ENCODE peak calls at places on chromosome X, in eight cellular contexts. One of them, this sample, is unnamed.

GRCh38 chrX:18424482-18425198 is 768 bp upstream of the CDKL5 start:
- DNase-seq in AG08395: no peak
- DNase-seq in Ammon's horn: peak
- DNase-seq in colonic mucosa: peak
- DNase-seq in SHP77: peak
- DNase-seq in stimulated activated CD4-positive, alpha-beta T cell treated with anti-CD3 and anti-CD28 coated beads, Interleukin-12 subunit alpha, Interleukin-12 subunit beta, amount 100 ng/mL, for 24 hours: no peak
- DNase-seq in AG09319: no peak
- DNase-seq in naive B cell: peak
- DNase-seq in this sample: no peak

GRCh38 chrX:14032383-14032782 is 2.7 kb upstream of the GEMIN8 start:
- DNase-seq in Ammon's horn: peak
- DNase-seq in AG08395: peak
- DNase-seq in naive B cell: peak
- DNase-seq in colonic mucosa: peak
- DNase-seq in AG09319: no peak
- DNase-seq in stimulated activated CD4-positive, alpha-beta T cell treated with anti-CD3 and anti-CD28 coated beads, Interleukin-12 subunit alpha, Interleukin-12 subunit beta, amount 100 ng/mL, for 24 hours: peak
- DNase-seq in SHP77: peak
- DNase-seq in this sample: no peak

GRCh38 chrX:57678686-57679428 is 1.2 kb downstream of the NLRP2B start:
- DNase-seq in SHP77: no peak
- DNase-seq in stimulated activated CD4-positive, alpha-beta T cell treated with anti-CD3 and anti-CD28 coated beads, Interleukin-12 subunit alpha, Interleukin-12 subunit beta, amount 100 ng/mL, for 24 hours: no peak
- DNase-seq in naive B cell: no peak
- DNase-seq in AG09319: no peak
- DNase-seq in colonic mucosa: no peak
- DNase-seq in AG08395: no peak
- DNase-seq in Ammon's horn: no peak
- DNase-seq in this sample: no peak

GRCh38 chrX:48695524-48695875 is 1.0 kb upstream of the SUV39H1 start:
- DNase-seq in SHP77: no peak
- DNase-seq in AG09319: no peak
- DNase-seq in AG08395: no peak
- DNase-seq in stimulated activated CD4-positive, alpha-beta T cell treated with anti-CD3 and anti-CD28 coated beads, Interleukin-12 subunit alpha, Interleukin-12 subunit beta, amount 100 ng/mL, for 24 hours: no peak
- DNase-seq in Ammon's horn: no peak
- DNase-seq in colonic mucosa: no peak
- DNase-seq in naive B cell: no peak
- DNase-seq in this sample: no peak

GRCh38 chrX:18664947-18665346 is 7.0 kb downstream of the RS1 start:
- DNase-seq in stimulated activated CD4-positive, alpha-beta T cell treated with anti-CD3 and anti-CD28 coated beads, Interleukin-12 subunit alpha, Interleukin-12 subunit beta, amount 100 ng/mL, for 24 hours: no peak
- DNase-seq in Ammon's horn: no peak
- DNase-seq in naive B cell: no peak
- DNase-seq in AG09319: no peak
- DNase-seq in SHP77: no peak
- DNase-seq in colonic mucosa: no peak
- DNase-seq in AG08395: no peak
- DNase-seq in this sample: no peak

GRCh38 chrX:68754406-68754805 is 74.4 kb upstream of the EFNB1 start:
- DNase-seq in stimulated activated CD4-positive, alpha-beta T cell treated with anti-CD3 and anti-CD28 coated beads, Interleukin-12 subunit alpha, Interleukin-12 subunit beta, amount 100 ng/mL, for 24 hours: no peak
- DNase-seq in naive B cell: no peak
- DNase-seq in AG08395: no peak
- DNase-seq in Ammon's horn: no peak
- DNase-seq in AG09319: no peak
- DNase-seq in colonic mucosa: no peak
- DNase-seq in SHP77: no peak
- DNase-seq in this sample: no peak

GRCh38 chrX:71128166-71128833 is 9.9 kb downstream of the MED12 start:
- DNase-seq in colonic mucosa: no peak
- DNase-seq in SHP77: no peak
- DNase-seq in stimulated activated CD4-positive, alpha-beta T cell treated with anti-CD3 and anti-CD28 coated beads, Interleukin-12 subunit alpha, Interleukin-12 subunit beta, amount 100 ng/mL, for 24 hours: no peak
- DNase-seq in Ammon's horn: no peak
- DNase-seq in AG08395: no peak
- DNase-seq in AG09319: no peak
- DNase-seq in naive B cell: no peak
- DNase-seq in this sample: no peak

GRCh38 chrX:103629295-103630170 is 758 bp downstream of the TCEAL1 start:
- DNase-seq in Ammon's horn: peak
- DNase-seq in colonic mucosa: peak
- DNase-seq in AG08395: peak
- DNase-seq in stimulated activated CD4-positive, alpha-beta T cell treated with anti-CD3 and anti-CD28 coated beads, Interleukin-12 subunit alpha, Interleukin-12 subunit beta, amount 100 ng/mL, for 24 hours: no peak
- DNase-seq in naive B cell: peak
- DNase-seq in SHP77: peak
- DNase-seq in AG09319: peak
- DNase-seq in this sample: no peak

GRCh38 chrX:69285881-69286545 is 120.8 kb upstream of the PJA1 start:
- DNase-seq in colonic mucosa: peak
- DNase-seq in AG08395: peak
- DNase-seq in SHP77: no peak
- DNase-seq in Ammon's horn: peak
- DNase-seq in stimulated activated CD4-positive, alpha-beta T cell treated with anti-CD3 and anti-CD28 coated beads, Interleukin-12 subunit alpha, Interleukin-12 subunit beta, amount 100 ng/mL, for 24 hours: peak
- DNase-seq in AG09319: no peak
- DNase-seq in naive B cell: peak
- DNase-seq in this sample: no peak

GRCh38 chrX:41027388-41027787 is 57.9 kb upstream of the USP9X start:
- DNase-seq in Ammon's horn: no peak
- DNase-seq in colonic mucosa: no peak
- DNase-seq in SHP77: no peak
- DNase-seq in AG08395: peak
- DNase-seq in naive B cell: no peak
- DNase-seq in stimulated activated CD4-positive, alpha-beta T cell treated with anti-CD3 and anti-CD28 coated beads, Interleukin-12 subunit alpha, Interleukin-12 subunit beta, amount 100 ng/mL, for 24 hours: no peak
- DNase-seq in AG09319: peak
- DNase-seq in this sample: peak

GRCh38 chrX:49071877-49072711 is 1.7 kb downstream of the PRAF2 start:
- DNase-seq in SHP77: no peak
- DNase-seq in naive B cell: no peak
- DNase-seq in stimulated activated CD4-positive, alpha-beta T cell treated with anti-CD3 and anti-CD28 coated beads, Interleukin-12 subunit alpha, Interleukin-12 subunit beta, amount 100 ng/mL, for 24 hours: no peak
- DNase-seq in colonic mucosa: peak
- DNase-seq in AG09319: peak
- DNase-seq in Ammon's horn: peak
- DNase-seq in AG08395: peak
- DNase-seq in this sample: peak

GRCh38 chrX:77937291-77937690 is 26.8 kb downstream of the ATP7A start:
- DNase-seq in SHP77: no peak
- DNase-seq in colonic mucosa: no peak
- DNase-seq in Ammon's horn: no peak
- DNase-seq in AG09319: peak
- DNase-seq in stimulated activated CD4-positive, alpha-beta T cell treated with anti-CD3 and anti-CD28 coated beads, Interleukin-12 subunit alpha, Interleukin-12 subunit beta, amount 100 ng/mL, for 24 hours: no peak
- DNase-seq in naive B cell: no peak
- DNase-seq in AG08395: no peak
- DNase-seq in this sample: no peak

GRCh38 chrX:46447384-46447783 is 97.8 kb downstream of the ZNF674 start:
- DNase-seq in colonic mucosa: no peak
- DNase-seq in AG09319: no peak
- DNase-seq in stimulated activated CD4-positive, alpha-beta T cell treated with anti-CD3 and anti-CD28 coated beads, Interleukin-12 subunit alpha, Interleukin-12 subunit beta, amount 100 ng/mL, for 24 hours: no peak
- DNase-seq in AG08395: peak
- DNase-seq in SHP77: no peak
- DNase-seq in naive B cell: no peak
- DNase-seq in Ammon's horn: no peak
- DNase-seq in this sample: no peak